ENCODE peak calls at places on chromosome 2, in eight cellular contexts. A, P, Z, F, X, L, W and V are unnamed samples.

GRCh38 chr2:86382698-86383097 is 45.3 kb upstream of the REEP1 start:
- DNase-seq in A (no peak), P (no peak), Z (no peak), F (no peak), X (no peak), L (no peak), W (no peak), V (no peak)

GRCh38 chr2:84838434-84839145 is 42.3 kb downstream of the TRABD2A start:
- DNase-seq in A (no peak), P (no peak), Z (no peak), F (no peak), X (no peak), L (no peak), W (no peak), V (peak)

GRCh38 chr2:201234167-201235139 is 25.9 kb upstream of the CASP8 start:
- DNase-seq in A (no peak), P (no peak), Z (no peak), F (no peak), X (no peak), L (no peak), W (no peak), V (no peak)

GRCh38 chr2:23669413-23670244 is 257.3 kb downstream of the ATAD2B start:
- DNase-seq in A (no peak), P (peak), Z (no peak), F (no peak), X (no peak), L (no peak), W (peak), V (no peak)

GRCh38 chr2:95384854-95385569 is 17.5 kb upstream of the FAHD2A start:
- DNase-seq in A (no peak), P (no peak), Z (no peak), F (no peak), X (peak), L (no peak), W (peak), V (no peak)

GRCh38 chr2:205700331-205701132 is 18.2 kb downstream of the NRP2 start:
- DNase-seq in A (no peak), P (peak), Z (no peak), F (no peak), X (no peak), L (peak), W (peak), V (no peak)

GRCh38 chr2:158756976-158757375 is 38.1 kb upstream of the DAPL1 start:
- DNase-seq in A (no peak), P (no peak), Z (no peak), F (no peak), X (no peak), L (no peak), W (no peak), V (no peak)

GRCh38 chr2:8152392-8153257 is 529.2 kb upstream of the ID2 start:
- DNase-seq in A (no peak), P (no peak), Z (no peak), F (no peak), X (no peak), L (peak), W (no peak), V (no peak)

GRCh38 chr2:130252880-130253645 is 54.8 kb upstream of the TUBA3E start:
- DNase-seq in A (no peak), P (no peak), Z (no peak), F (no peak), X (no peak), L (no peak), W (no peak), V (no peak)

GRCh38 chr2:71923143-71923525 is 224.5 kb downstream of the CYP26B1 start:
- DNase-seq in A (no peak), P (no peak), Z (no peak), F (no peak), X (no peak), L (no peak), W (no peak), V (no peak)

GRCh38 chr2:62201307-62201706 is 5.4 kb downstream of the B3GNT2 start:
- DNase-seq in A (peak), P (no peak), Z (peak), F (no peak), X (no peak), L (no peak), W (no peak), V (peak)